ENCODE peak calls at places on chromosome 5, in six cellular contexts. K, E, F, C, H and J are unnamed samples.

GRCh38 chr5:176998828-176999227 is 7.8 kb downstream of the UIMC1 start:
- DNase-seq in E (no peak), F (no peak), C (no peak), K (no peak), H (no peak), J (no peak)

GRCh38 chr5:103808464-103809106 is 246.0 kb upstream of the NUDT12 start:
- DNase-seq in E (no peak), K (no peak), H (peak; percentile 84), F (peak; percentile 85), C (no peak), J (no peak)

GRCh38 chr5:96113170-96113939 is 151.7 kb upstream of the ELL2 start:
- DNase-seq in K (no peak), F (no peak), E (peak; percentile 36), C (no peak), H (no peak), J (peak; percentile 47)

GRCh38 chr5:61397937-61398336 is 65.9 kb downstream of the ZSWIM6 start:
- DNase-seq in F (no peak), C (no peak), K (no peak), E (no peak), H (no peak), J (no peak)

GRCh38 chr5:150075806-150076205 is 10.5 kb downstream of the CSF1R start:
- DNase-seq in K (peak; percentile 38), F (no peak), E (no peak), H (no peak), C (no peak), J (no peak)

GRCh38 chr5:81963544-81963943 is 8.3 kb upstream of the ATG10 start:
- DNase-seq in H (no peak), E (no peak), F (no peak), C (no peak), K (no peak), J (no peak)

GRCh38 chr5:60487885-60488425 is 212.0 kb downstream of the DEPDC1B start:
- DNase-seq in C (peak; percentile 34), E (no peak), H (no peak), F (peak; percentile 35), K (no peak), J (no peak)

GRCh38 chr5:83157120-83157519 is 79.8 kb downstream of the XRCC4 start:
- DNase-seq in H (no peak), C (no peak), K (no peak), E (no peak), F (no peak), J (no peak)

GRCh38 chr5:91123291-91123690 is 259.8 kb downstream of the ARRDC3 start:
- DNase-seq in F (no peak), H (no peak), E (no peak), C (no peak), K (no peak), J (no peak)

GRCh38 chr5:42974546-42974945 is 65.6 kb downstream of the ANXA2R start:
- DNase-seq in F (no peak), E (no peak), C (no peak), K (no peak), H (no peak), J (no peak)

GRCh38 chr5:94832685-94833084 is 214.2 kb downstream of the SLF1 start:
- DNase-seq in K (no peak), C (no peak), H (no peak), E (no peak), F (no peak), J (no peak)

GRCh38 chr5:131534995-131535394 is 100.0 kb downstream of the RAPGEF6 start:
- DNase-seq in H (no peak), C (no peak), F (no peak), E (no peak), K (no peak), J (no peak)

GRCh38 chr5:187617-188451 is 3.5 kb upstream of the LRRC14B start:
- DNase-seq in K (peak; percentile 73), F (no peak), E (no peak), H (no peak), C (peak; percentile 24), J (no peak)

GRCh38 chr5:151125421-151125820 is 32.2 kb downstream of the ANXA6 start:
- DNase-seq in K (no peak), H (no peak), E (no peak), F (no peak), C (no peak), J (no peak)

GRCh38 chr5:74966151-74967050 is 86.0 kb downstream of the GCNT4 start:
- DNase-seq in H (peak; percentile 18), C (peak; percentile 42), F (no peak), K (no peak), E (no peak), J (no peak)

GRCh38 chr5:19322716-19323485 is 665.1 kb downstream of the CDH18 start:
- DNase-seq in K (no peak), E (no peak), F (peak; percentile 70), C (no peak), H (peak; percentile 2), J (no peak)

GRCh38 chr5:63878788-63879187 is 83.5 kb downstream of the HTR1A start:
- DNase-seq in F (no peak), K (no peak), E (no peak), H (peak; percentile 38), C (no peak), J (no peak)

GRCh38 chr5:179271821-179272325 is 73.4 kb downstream of the ADAMTS2 start:
- DNase-seq in C (peak; percentile 9), K (peak; percentile 58), E (no peak), F (no peak), H (no peak), J (peak; percentile 67)

DNA sequence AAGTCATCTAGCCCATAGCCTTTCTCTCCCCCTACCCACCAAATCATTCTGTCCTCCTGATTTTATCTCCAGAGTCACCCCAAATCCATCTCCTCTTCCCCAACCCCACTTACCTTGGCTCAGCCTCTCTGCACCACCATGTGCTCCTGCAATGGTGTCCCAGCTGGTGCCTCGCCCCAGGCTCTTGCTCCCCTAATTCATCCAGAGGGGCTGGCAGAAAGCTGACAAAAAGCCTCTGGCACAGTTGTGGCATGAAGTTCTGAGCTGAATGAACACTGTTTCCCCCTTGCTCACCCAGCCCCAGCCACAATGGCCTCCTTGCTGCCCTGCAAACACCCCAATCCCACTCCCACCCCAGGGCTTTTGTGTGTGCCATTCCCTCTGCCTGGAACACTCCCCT is 10.2 kb downstream of the RETREG1 start:
- DNase-seq in F (no peak), K (no peak), C (no peak), E (no peak), H (no peak), J (no peak)
- TF ChIP-seq CTCF in F (no peak), K (no peak), C (no peak), E (no peak), H (no peak), J (no peak)

GRCh38 chr5:68289576-68289975 is 74.0 kb downstream of the PIK3R1 start:
- DNase-seq in K (no peak), F (no peak), C (no peak), H (no peak), E (no peak), J (no peak)
- H3K4me1 ChIP-seq in K (peaks cover 85% of the 10 kb centered on the region), F (no peaks in the 10 kb centered on the region), C (peaks cover 42% of the 10 kb centered on the region), H (peaks cover 45% of the 10 kb centered on the region), E (peaks cover 37% of the 10 kb centered on the region), J (peaks cover 31% of the 10 kb centered on the region)

GRCh38 chr5:111685969-111686368 is 71.0 kb downstream of the NREP start:
- DNase-seq in E (no peak), F (peak; percentile 65), K (no peak), C (no peak), H (peak; percentile 75), J (no peak)
- TF ChIP-seq CTCF in E (no peak), F (peak; percentile 77), K (no peak), C (no peak), H (peak; percentile 57), J (no peak)

GRCh38 chr5:73204733-73205132 is 31.7 kb downstream of the TMEM174 start:
- DNase-seq in E (no peak), F (no peak), H (no peak), K (no peak), C (no peak), J (no peak)
- H3K4me1 ChIP-seq in E (no peaks in the 10 kb centered on the region), F (peaks cover 3% of the 10 kb centered on the region), H (peaks cover 13% of the 10 kb centered on the region), K (peaks cover 8% of the 10 kb centered on the region), C (peaks cover 17% of the 10 kb centered on the region), J (no peaks in the 10 kb centered on the region)

DNA sequence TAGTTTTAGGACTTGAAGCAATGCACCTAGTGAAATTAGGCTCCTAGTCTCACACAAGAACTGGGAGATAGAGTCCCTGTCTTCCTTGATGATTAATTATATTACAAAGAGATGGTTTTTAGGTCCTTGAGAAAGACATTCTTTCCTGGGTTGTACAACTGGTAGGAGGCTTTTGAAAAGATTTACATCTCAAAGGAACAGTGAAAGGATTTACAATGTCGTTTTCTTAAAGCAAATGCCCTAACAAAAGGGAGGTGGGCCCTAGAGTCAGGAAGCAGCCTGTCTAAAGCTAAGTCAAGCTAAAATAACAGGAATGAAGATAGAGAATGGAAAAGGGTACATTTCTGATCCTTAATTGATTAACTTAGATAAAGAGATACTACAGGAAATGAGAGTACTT is 102.2 kb upstream of the IL7R start:
- DNase-seq in E (no peak), K (no peak), C (no peak), F (no peak), H (peak; percentile 83), J (no peak)
- TF ChIP-seq CTCF in E (no peak), K (no peak), C (no peak), F (no peak), H (no peak), J (no peak)